ENCODE peak calls at places on chromosomes 3 and 15, in five cellular contexts. L is left lung, Q is mammary epithelial cell, C is SJSA1, Z is kidney. A is an unnamed sample.

GRCh38 chr3:14458434-14459280 is 56.3 kb downstream of the SLC6A6 start:
- DNase-seq in L (no peak), Q (no peak), C (no peak), Z (no peak), A (no peak)

GRCh38 chr15:63332367-63333078 is 49.1 kb downstream of the CA12 start:
- DNase-seq in L (no peak), Q (peak; percentile 94), C (peak; percentile 86), Z (no peak), A (no peak)

GRCh38 chr15:54719325-54719724 is 477.4 kb downstream of the RSL24D1 start:
- DNase-seq in L (no peak), Q (no peak), C (no peak), Z (no peak), A (no peak)

GRCh38 chr15:98734472-98735284 is 86.3 kb downstream of the IGF1R start:
- DNase-seq in L (no peak), Q (no peak), C (no peak), Z (no peak), A (no peak)

GRCh38 chr15:22961661-22962221 is 18.4 kb downstream of the CYFIP1 start:
- DNase-seq in L (no peak), Q (no peak), C (no peak), Z (no peak), A (peak; percentile 63)

GRCh38 chr3:32371466-32372212 is 20.0 kb upstream of the CMTM7 start:
- DNase-seq in L (no peak), Q (no peak), C (no peak), Z (no peak), A (no peak)

GRCh38 chr3:123723527-123724168 is 138.8 kb upstream of the HACD2 start:
- DNase-seq in L (no peak), Q (peak; percentile 66), C (peak; percentile 60), Z (no peak), A (peak; percentile 75)

GRCh38 chr3:52109556-52110380 is 44.5 kb downstream of the POC1A start:
- DNase-seq in L (no peak), Q (no peak), C (no peak), Z (peak; percentile 33), A (no peak)

GRCh38 chr3:183494341-183494740 is 61.2 kb downstream of the KLHL6 start:
- DNase-seq in L (no peak), Q (no peak), C (no peak), Z (no peak), A (no peak)

GRCh38 chr3:133296315-133296917 is 103.4 kb upstream of the BFSP2 start:
- DNase-seq in L (no peak), Q (no peak), C (no peak), Z (no peak), A (no peak)

GRCh38 chr15:68526269-68526668 is 52.5 kb upstream of the CORO2B start:
- DNase-seq in L (no peak), Q (peak; percentile 63), C (no peak), Z (no peak), A (no peak)

GRCh38 chr15:72141171-72142084 is 23.2 kb downstream of the SENP8 start:
- DNase-seq in L (no peak), Q (no peak), C (no peak), Z (no peak), A (no peak)

GRCh38 chr3:195081242-195081963 is 189.6 kb downstream of the XXYLT1 start:
- DNase-seq in L (peak; percentile 64), Q (no peak), C (no peak), Z (peak; percentile 75), A (no peak)

GRCh38 chr3:73036694-73037368 is 24.6 kb upstream of the EBLN2 start:
- DNase-seq in L (no peak), Q (peak; percentile 36), C (no peak), Z (no peak), A (no peak)

GRCh38 chr3:5095879-5096278 is 26.2 kb upstream of the ARL8B start:
- DNase-seq in L (peak; percentile 76), Q (no peak), C (no peak), Z (peak; percentile 68), A (no peak)

GRCh38 chr3:107064445-107065060 is 312.7 kb upstream of the CCDC54 start:
- DNase-seq in L (no peak), Q (peak; percentile 62), C (peak; percentile 65), Z (no peak), A (peak; percentile 85)

GRCh38 chr3:44926921-44927320 is 49.1 kb downstream of the ZDHHC3 start:
- DNase-seq in L (no peak), Q (no peak), C (no peak), Z (no peak), A (no peak)

GRCh38 chr3:156563900-156564682 is 9.2 kb upstream of the SSR3 start:
- DNase-seq in L (no peak), Q (no peak), C (no peak), Z (no peak), A (no peak)

GRCh38 chr3:132325634-132326033 is 8.4 kb downstream of the ACP3 start:
- DNase-seq in L (no peak), Q (no peak), C (no peak), Z (no peak), A (no peak)

GRCh38 chr15:89362203-89363101 is 27.8 kb upstream of the POLG start:
- DNase-seq in L (no peak), Q (no peak), C (peak; percentile 39), Z (peak; percentile 66), A (no peak)

GRCh38 chr3:27354161-27354560 is 15.0 kb downstream of the NEK10 start:
- DNase-seq in L (no peak), Q (no peak), C (no peak), Z (no peak), A (no peak)

GRCh38 chr3:117202415-117202814 is 492.8 kb downstream of the TUSC7 start:
- DNase-seq in L (no peak), Q (no peak), C (no peak), Z (no peak), A (no peak)

GRCh38 chr3:175749981-175750380 is 890.8 kb downstream of the NAALADL2 start:
- DNase-seq in L (no peak), Q (no peak), C (no peak), Z (no peak), A (no peak)

GRCh38 chr3:192575879-192576506 is 151.3 kb downstream of the FGF12 start:
- DNase-seq in L (no peak), Q (no peak), C (no peak), Z (no peak), A (no peak)

GRCh38 chr3:189488241-189488767 is 142.9 kb upstream of the TP63 start:
- DNase-seq in L (no peak), Q (peak; percentile 31), C (peak; percentile 58), Z (no peak), A (no peak)

GRCh38 chr3:13839766-13840340 is 40.0 kb downstream of the WNT7A start:
- DNase-seq in L (no peak), Q (peak; percentile 22), C (no peak), Z (no peak), A (no peak)

GRCh38 chr15:31125061-31125460 is 23.5 kb upstream of the TRPM1 start:
- DNase-seq in L (no peak), Q (no peak), C (no peak), Z (no peak), A (no peak)

GRCh38 chr15:70039917-70040316 is 57.8 kb downstream of the TLE3 start:
- DNase-seq in L (no peak), Q (peak; percentile 69), C (no peak), Z (no peak), A (no peak)

GRCh38 chr3:150376001-150376848 is 31.9 kb upstream of the TSC22D2 start:
- DNase-seq in L (no peak), Q (no peak), C (no peak), Z (no peak), A (no peak)

GRCh38 chr3:161914703-161915102 is 418.1 kb downstream of the OTOL1 start:
- DNase-seq in L (no peak), Q (no peak), C (no peak), Z (no peak), A (no peak)

GRCh38 chr3:194871864-194872668 is 186.4 kb downstream of the FAM43A start:
- DNase-seq in L (no peak), Q (peak; percentile 66), C (no peak), Z (no peak), A (no peak)

GRCh38 chr3:18808423-18808822 is 339.9 kb upstream of the KCNH8 start:
- DNase-seq in L (no peak), Q (no peak), C (no peak), Z (no peak), A (no peak)

GRCh38 chr3:44954962-44955361 is 21.0 kb downstream of the ZDHHC3 start:
- DNase-seq in L (peak; percentile 81), Q (no peak), C (no peak), Z (no peak), A (no peak)

GRCh38 chr3:72340476-72341379 is 507.5 kb downstream of the SHQ1 start:
- DNase-seq in L (no peak), Q (peak; percentile 22), C (no peak), Z (no peak), A (no peak)

GRCh38 chr3:39809995-39810595 is 686 bp downstream of the MYRIP start:
- DNase-seq in L (peak; percentile 62), Q (no peak), C (no peak), Z (peak; percentile 76), A (no peak)

GRCh38 chr3:182947892-182948291 is 32.4 kb downstream of the DCUN1D1 start:
- DNase-seq in L (no peak), Q (no peak), C (no peak), Z (no peak), A (no peak)

GRCh38 chr3:160697628-160698382 is 20.8 kb downstream of the ARL14 start:
- DNase-seq in L (no peak), Q (no peak), C (peak; percentile 50), Z (no peak), A (no peak)

GRCh38 chr3:8574040-8574669 is 70.4 kb downstream of the SSUH2 start:
- DNase-seq in L (no peak), Q (no peak), C (no peak), Z (no peak), A (peak; percentile 59)

GRCh38 chr15:51074926-51075325 is 19.8 kb downstream of the TNFAIP8L3 start:
- DNase-seq in L (no peak), Q (no peak), C (no peak), Z (no peak), A (no peak)
- H3K27ac ChIP-seq in L (no peak overlapping the region), Q (no peak overlapping the region), C (no peak overlapping the region), Z (no peak overlapping the region), A (peak overlapping the region; percentile 89)

GRCh38 chr3:113000691-113001090 is 9.9 kb downstream of the GTPBP8 start:
- DNase-seq in L (no peak), Q (no peak), C (no peak), Z (no peak), A (no peak)
- H3K36me3 ChIP-seq in L (no peaks in the 10 kb centered on the region), Q (peaks cover 19% of the 10 kb centered on the region), C (peaks cover 67% of the 10 kb centered on the region), Z (peaks cover 34% of the 10 kb centered on the region), A (peaks cover 40% of the 10 kb centered on the region)

GRCh38 chr3:170353485-170353884 is 4.0 kb upstream of the SKIL start:
- DNase-seq in L (no peak), Q (no peak), C (no peak), Z (no peak), A (no peak)

GRCh38 chr3:170357920-170358854 is 672 bp downstream of the SKIL start:
- DNase-seq in L (peak; percentile 96), Q (peak; percentile 46), C (peak; percentile 82), Z (peak; percentile 94), A (peak; percentile 52)

GRCh38 chr3:170356596-170357175 is 829 bp upstream of the SKIL start:
- DNase-seq in L (peak; percentile 95), Q (peak; percentile 59), C (peak; percentile 89), Z (peak; percentile 96), A (peak; percentile 31)

GRCh38 chr3:170357176-170357919 is at the start of gene SKIL:
- DNase-seq in L (peak; percentile 99), Q (peak; percentile 95), C (peak; percentile 97), Z (peak; percentile 99), A (peak; percentile 97)

GRCh38 chr3:170355738-170356595 is 1.5 kb upstream of the SKIL start:
- DNase-seq in L (peak; percentile 78), Q (peak; percentile 57), C (peak; percentile 46), Z (peak; percentile 85), A (peak; percentile 72)
- H3K4me1 ChIP-seq in L (peaks cover 41% of the 10 kb centered on the region), Q (peaks cover 21% of the 10 kb centered on the region), C (peaks cover 46% of the 10 kb centered on the region), Z (peaks cover 16% of the 10 kb centered on the region), A (peaks cover 8% of the 10 kb centered on the region)

GRCh38 chr15:78085928-78086327 is 6.4 kb upstream of the SH2D7 start:
- DNase-seq in L (no peak), Q (no peak), C (no peak), Z (no peak), A (no peak)
- H3K27ac ChIP-seq in L (no peak overlapping the region), Q (no peak overlapping the region), C (no peak overlapping the region), Z (no peak overlapping the region), A (no peak overlapping the region)

A was measured in ascending aorta.